ENCODE peak calls at places on chromosomes 7 and 10, in nine cellular contexts. G is sciatic nerve, P is D341Med, C is NCI-H2029, Q is hepatocyte, S is NCI-H1417 treated with DMSO at 0.1 percent for 48 hours, F is LoVo, E is DMS53, N is AG04450. H is an unnamed sample.

GRCh38 chr10:49562893-49563292 is 24.0 kb upstream of the ERCC6 start:
- DNase-seq in E (no peak), Q (no peak), F (no peak), C (no peak), S (no peak), N (no peak), G (no peak), P (no peak), H (no peak)

GRCh38 chr7:12504144-12504543 is 66.4 kb upstream of the SCIN start:
- DNase-seq in E (no peak), G (no peak), S (no peak), P (no peak), F (no peak), Q (no peak), C (no peak), N (no peak), H (no peak)

GRCh38 chr10:114258274-114258840 is 19.3 kb downstream of the VWA2 start:
- DNase-seq in E (peak), P (no peak), F (peak), G (no peak), Q (peak), S (no peak), C (no peak), N (no peak), H (no peak)

GRCh38 chr10:28049286-28049685 is 50.4 kb upstream of the ODAD2 start:
- DNase-seq in C (no peak), F (no peak), S (no peak), Q (no peak), G (no peak), N (no peak), P (no peak), E (no peak), H (no peak)

GRCh38 chr7:141792526-141792925 is 2.5 kb downstream of the TAS2R5 start:
- DNase-seq in C (no peak), G (no peak), Q (no peak), S (no peak), P (no peak), N (no peak), E (no peak), F (no peak), H (no peak)

GRCh38 chr10:97633921-97634320 is 621 bp upstream of the MORN4 start:
- DNase-seq in Q (no peak), P (no peak), N (no peak), F (peak), S (no peak), E (peak), C (peak), G (no peak), H (no peak)

GRCh38 chr7:157949711-157950110 is 612.9 kb downstream of the DNAJB6 start:
- DNase-seq in Q (no peak), P (no peak), E (no peak), C (no peak), G (no peak), N (no peak), F (no peak), S (no peak), H (no peak)

GRCh38 chr10:110774069-110775021 is 97.4 kb upstream of the PDCD4 start:
- DNase-seq in G (no peak), S (no peak), E (peak), F (peak), P (no peak), N (no peak), C (no peak), Q (peak), H (no peak)

GRCh38 chr10:17200885-17201164 is 647 bp downstream of the TRDMT1 start:
- DNase-seq in E (peak), G (no peak), S (peak), P (no peak), F (peak), Q (peak), C (no peak), N (no peak), H (no peak)

H was measured in spleen.